ENCODE peak calls at places on chromosomes 11 and 22, in six cellular contexts. N, P, Z, Y, V and M are unnamed samples. For H3K4me1, the result is how much of the 10 kb centered on the place peaks cover.

GRCh38 chr11:60918941-60919275 is 5.0 kb downstream of the TMEM109 start:
- DNase-seq in Z (no peak), Y (no peak), N (no peak), P (no peak), V (peak), M (no peak)

GRCh38 chr11:4697583-4697982 is at the start of gene OR51E2:
- DNase-seq in Z (no peak), V (no peak), Y (no peak), N (no peak), P (no peak), M (no peak)

GRCh38 chr22:37193629-37194191 is 5.7 kb upstream of the C1QTNF6 start:
- DNase-seq in P (no peak), Y (no peak), V (peak), Z (no peak), N (peak), M (peak)

GRCh38 chr11:102197759-102198158 is 87.5 kb downstream of the YAP1 start:
- DNase-seq in Y (no peak), Z (no peak), N (no peak), P (no peak), V (peak), M (no peak)

GRCh38 chr11:116062526-116063171 is 558.4 kb upstream of the CADM1 start:
- DNase-seq in Y (no peak), V (no peak), Z (no peak), P (no peak), N (no peak), M (no peak)

GRCh38 chr11:61637287-61637686 is 42.9 kb upstream of the DAGLA start:
- DNase-seq in P (no peak), N (no peak), Z (no peak), Y (no peak), V (no peak), M (no peak)

GRCh38 chr11:34387653-34388052 is 29.8 kb upstream of the ABTB2 start:
- DNase-seq in Y (no peak), P (no peak), Z (no peak), V (no peak), N (no peak), M (no peak)

GRCh38 chr11:36119300-36119699 is 169.9 kb downstream of the COMMD9 start:
- DNase-seq in P (no peak), Z (no peak), N (no peak), V (no peak), Y (no peak), M (no peak)

GRCh38 chr22:19679476-19680099 is 34.7 kb upstream of the SEPTIN5 start:
- DNase-seq in Y (peak), N (no peak), V (peak), Z (no peak), P (no peak), M (no peak)

GRCh38 chr22:23833911-23834317 is 4.9 kb downstream of the DERL3 start:
- DNase-seq in P (no peak), Z (no peak), N (no peak), V (no peak), Y (peak), M (no peak)

GRCh38 chr11:3056296-3057068 is 741 bp downstream of the CARS1 start:
- DNase-seq in P (no peak), Y (peak), N (no peak), Z (no peak), V (no peak), M (no peak)

GRCh38 chr11:3153291-3153861 is 11.7 kb downstream of the OSBPL5 start:
- DNase-seq in Y (peak), N (peak), V (peak), P (no peak), Z (no peak), M (no peak)

GRCh38 chr11:4809246-4809645 is 5.1 kb upstream of the OR52R1 start:
- DNase-seq in N (no peak), Y (no peak), P (no peak), V (no peak), Z (no peak), M (no peak)

GRCh38 chr11:130114726-130115125 is 44.9 kb upstream of the ST14 start:
- DNase-seq in Z (no peak), N (no peak), P (no peak), Y (no peak), V (no peak), M (no peak)

GRCh38 chr11:70482529-70482917 is 84.2 kb downstream of the CTTN start:
- DNase-seq in Y (peak), N (no peak), P (no peak), Z (no peak), V (peak), M (no peak)

GRCh38 chr11:12121011-12121410 is 10.6 kb downstream of the MICAL2 start:
- DNase-seq in Z (no peak), P (no peak), Y (no peak), V (no peak), N (no peak), M (no peak)

GRCh38 chr22:20230777-20231420 is 37.2 kb downstream of the RTN4R start:
- DNase-seq in Y (no peak), P (no peak), N (no peak), Z (no peak), V (no peak), M (no peak)

GRCh38 chr11:30753504-30753903 is 167.4 kb upstream of the MPPED2 start:
- DNase-seq in Z (no peak), N (no peak), Y (no peak), V (no peak), P (no peak), M (no peak)

GRCh38 chr22:47593911-47594311 is 831.5 kb downstream of the TBC1D22A start:
- DNase-seq in P (no peak), V (no peak), Z (no peak), N (peak), Y (no peak), M (no peak)

GRCh38 chr11:87423161-87423560 is 385.4 kb downstream of the TMEM135 start:
- DNase-seq in Z (no peak), P (no peak), V (no peak), Y (no peak), N (no peak), M (no peak)

GRCh38 chr11:8085006-8085645 is 4.1 kb downstream of the TUB start:
- DNase-seq in V (no peak), P (no peak), Z (no peak), Y (no peak), N (no peak), M (no peak)

GRCh38 chr11:126175261-126175885 is 36.1 kb downstream of the RPUSD4 start:
- DNase-seq in V (peak), Y (no peak), P (no peak), Z (no peak), N (peak), M (no peak)

DNA sequence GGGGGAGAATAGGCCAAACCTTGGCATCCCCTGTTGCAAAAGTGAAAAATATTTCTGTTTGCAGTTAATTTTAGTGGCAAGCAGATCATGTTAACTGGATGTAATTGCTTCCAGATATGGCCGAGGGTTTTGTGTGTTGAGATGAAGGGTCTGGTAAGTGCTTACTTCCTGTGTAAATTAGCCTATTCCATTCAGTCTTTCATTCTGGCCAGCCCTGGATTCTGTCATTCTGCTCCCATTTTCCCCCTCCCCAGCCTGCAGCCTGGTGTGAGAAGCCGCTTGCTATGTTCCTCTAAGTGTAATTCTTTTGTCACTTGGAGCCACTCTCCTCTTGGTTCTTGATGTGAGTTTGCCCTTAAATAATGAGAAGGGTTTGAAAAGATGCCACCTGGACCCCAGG is 17.5 kb downstream of the ZBTB16 start:
- DNase-seq in V (no peak), P (no peak), Y (no peak), N (no peak), Z (no peak), M (no peak)
- H3K4me1 ChIP-seq in V (under half), P (under half), Y (half or more), N (half or more), Z (under half), M (under half)

DNA sequence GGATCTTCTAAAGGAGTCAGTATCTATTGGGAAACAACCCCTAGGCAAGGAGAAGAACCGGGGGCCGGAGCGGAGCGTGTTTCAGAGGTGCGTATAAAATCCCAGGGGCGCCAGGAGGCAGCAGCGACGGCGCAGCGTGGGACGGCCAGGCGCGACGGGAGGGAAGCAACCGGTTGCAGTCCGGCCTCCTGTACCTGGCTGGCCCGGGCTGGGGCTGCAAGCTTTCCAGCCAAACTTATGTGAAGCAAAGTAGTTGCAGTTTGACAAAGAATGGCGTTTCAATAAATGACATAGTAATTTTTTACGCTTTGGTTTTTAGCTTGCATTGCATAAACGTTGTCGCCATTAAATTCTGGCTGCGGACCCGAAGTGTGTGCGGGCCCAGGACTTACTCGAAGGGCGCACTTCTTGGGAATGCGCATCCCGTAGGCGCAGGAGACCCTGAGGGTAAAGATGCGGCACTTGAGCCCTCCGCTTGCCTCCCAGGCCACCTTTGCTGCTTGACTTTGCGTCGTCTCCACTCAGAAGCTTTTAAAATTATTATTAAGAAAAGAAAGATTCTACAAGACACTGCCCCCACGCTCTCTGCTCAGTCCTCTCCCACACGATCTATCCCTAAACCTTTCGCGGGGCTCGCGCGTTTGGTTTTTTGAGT is 1.5 kb upstream of the WT1 start:
- DNase-seq in Z (no peak), P (no peak), N (no peak), V (peak), Y (no peak), M (no peak)
- H3K4me1 ChIP-seq in Z (under half), P (under half), N (half or more), V (under half), Y (under half), M (under half)

DNA sequence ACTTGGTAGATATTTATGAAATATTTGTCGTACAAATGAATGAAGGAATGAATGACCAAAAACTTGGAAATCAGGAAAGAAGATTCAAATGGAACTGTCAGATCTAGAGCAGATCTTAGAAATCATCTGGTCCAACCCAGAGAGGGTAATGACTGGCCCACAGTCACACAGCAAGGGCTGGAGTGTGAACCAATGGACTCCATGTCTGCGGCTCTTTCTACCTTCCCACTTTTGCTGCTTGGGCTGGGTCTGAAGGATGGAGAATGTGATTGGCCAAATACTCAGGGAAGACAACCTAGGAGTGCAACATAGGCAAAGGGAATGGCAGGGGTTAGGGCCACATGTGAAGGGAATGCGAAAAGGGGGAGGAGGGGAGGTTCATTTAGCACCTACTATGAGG is 5.8 kb upstream of the DGKZ start:
- DNase-seq in N (no peak), Y (no peak), P (no peak), Z (no peak), V (no peak), M (no peak)
- H3K4me1 ChIP-seq in N (under half), Y (half or more), P (under half), Z (under half), V (under half), M (under half)

DNA sequence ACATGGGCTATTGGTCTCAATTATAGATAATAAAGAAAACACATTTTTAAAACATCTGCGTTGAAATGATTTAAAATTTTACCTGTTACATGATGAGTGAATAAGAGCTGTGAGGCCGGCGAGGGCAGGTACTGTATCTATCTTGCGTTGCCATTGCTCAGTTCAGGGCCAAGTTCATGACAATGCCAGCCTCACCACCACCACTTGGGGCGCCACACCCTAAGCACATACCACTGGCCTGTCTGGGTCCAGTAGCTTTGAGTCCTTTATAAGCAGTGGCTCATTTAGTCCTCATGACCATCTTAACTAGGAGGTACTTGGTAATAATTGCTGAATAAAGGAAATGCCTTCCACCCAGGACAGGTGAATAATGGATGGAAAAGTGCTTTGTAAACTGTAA is 14.5 kb upstream of the MB start:
- DNase-seq in Y (no peak), Z (no peak), V (peak), P (no peak), N (no peak), M (no peak)
- H3K4me1 ChIP-seq in Y (under half), Z (under half), V (under half), P (under half), N (under half), M (under half)

DNA sequence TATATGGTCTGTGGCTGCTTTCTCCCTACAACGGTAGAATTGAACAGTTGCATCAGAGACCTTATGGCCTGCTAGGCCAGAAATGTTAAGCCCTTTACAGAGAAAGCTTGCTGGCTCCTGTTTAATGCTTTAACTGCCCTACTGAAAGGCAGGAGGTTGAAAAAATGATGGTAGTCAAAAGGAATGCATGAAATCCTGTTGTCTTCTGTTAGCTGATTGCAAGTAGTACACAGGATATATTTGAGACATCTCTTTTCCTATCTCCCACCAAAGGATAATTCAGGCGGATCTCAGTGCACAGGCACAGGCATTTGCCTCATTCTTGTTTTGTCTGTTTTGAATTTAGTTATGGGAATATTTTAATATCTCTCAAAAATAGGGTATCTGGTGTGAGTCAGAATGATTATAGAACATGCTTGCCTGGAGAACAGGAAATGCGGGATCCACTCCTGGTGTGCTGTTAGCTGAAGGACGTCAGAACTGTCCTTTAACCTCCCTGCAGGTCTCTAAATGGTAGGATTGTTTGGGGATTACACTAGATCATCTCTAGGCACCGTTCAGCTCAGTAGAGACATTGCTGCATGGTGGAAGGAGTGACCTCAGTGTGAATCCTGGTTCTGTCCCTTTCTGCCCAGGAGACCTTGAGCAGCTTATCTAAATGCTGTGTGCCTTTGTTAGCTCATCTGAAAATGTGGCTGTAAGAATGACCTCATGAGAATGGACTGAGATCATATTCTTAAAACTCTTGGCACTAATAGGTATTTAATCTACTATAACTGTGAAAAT is 49.5 kb downstream of the PACS1 start:
- DNase-seq in N (no peak), Y (no peak), P (no peak), V (peak), Z (no peak), M (no peak)
- H3K4me1 ChIP-seq in N (under half), Y (under half), P (half or more), V (under half), Z (under half), M (half or more)

GRCh38 chr11:45409587-45409986 is 123.4 kb upstream of the SYT13 start:
- DNase-seq in Z (no peak), P (no peak), Y (no peak), V (no peak), N (no peak), M (no peak)

GRCh38 chr11:45412521-45412920 is 126.4 kb upstream of the SYT13 start:
- DNase-seq in V (no peak), N (no peak), P (no peak), Z (no peak), Y (no peak), M (no peak)

GRCh38 chr11:45412033-45412432 is 125.9 kb upstream of the SYT13 start:
- DNase-seq in N (no peak), Y (no peak), P (no peak), Z (no peak), V (peak), M (no peak)

GRCh38 chr11:45411221-45411946 is 125.2 kb upstream of the SYT13 start:
- DNase-seq in P (no peak), N (no peak), V (peak), Z (no peak), Y (no peak), M (no peak)

DNA sequence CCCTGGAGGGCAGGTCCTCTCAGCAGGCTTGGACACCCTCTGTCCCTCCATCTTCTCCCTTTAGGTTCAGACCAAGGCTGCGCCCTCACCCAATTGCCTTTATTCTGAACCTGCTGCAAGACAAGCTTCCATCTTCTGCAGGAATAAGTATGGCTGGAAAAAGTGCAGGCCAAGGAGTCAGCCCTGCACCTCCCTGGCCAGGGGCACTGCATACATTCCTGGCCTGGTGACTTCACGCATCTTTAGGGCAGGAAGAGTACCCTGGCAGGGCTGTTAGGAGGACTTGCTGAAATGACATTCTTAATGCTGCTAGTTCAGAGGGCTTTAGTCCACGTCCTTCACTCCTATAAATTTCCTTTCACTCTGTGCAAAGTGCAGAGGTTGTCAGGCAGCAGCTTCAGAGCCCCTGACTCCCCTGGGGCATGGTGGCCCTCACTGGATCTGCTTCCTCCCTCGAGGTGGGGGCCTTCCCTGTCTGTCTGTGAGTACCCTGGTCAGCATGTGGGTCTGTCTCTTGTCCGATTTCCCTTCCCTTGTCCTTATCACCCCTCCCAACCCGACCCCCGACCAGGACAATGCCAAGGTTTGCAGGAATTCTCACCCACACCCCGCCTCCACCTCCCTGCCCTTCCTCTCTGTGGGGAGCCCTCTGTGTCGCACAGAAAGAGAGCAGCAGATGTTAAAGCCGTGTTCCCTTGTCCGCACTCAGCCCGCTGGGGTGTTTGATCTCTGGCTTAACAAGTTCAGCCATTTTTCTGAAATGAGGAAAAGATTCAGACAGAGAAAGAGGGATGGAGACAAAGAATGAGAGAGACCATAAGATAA is 124.5 kb upstream of the SYT13 start:
- DNase-seq in V (no peak), Y (no peak), Z (no peak), P (no peak), N (no peak), M (no peak)
- H3K4me1 ChIP-seq in V (under half), Y (under half), Z (under half), P (under half), N (under half), M (under half)

GRCh38 chr22:42643632-42644421 is 3.4 kb upstream of the ATP5MGL start:
- DNase-seq in P (no peak), N (no peak), V (no peak), Y (no peak), Z (no peak), M (no peak)
- H3K4me1 ChIP-seq in P (under half), N (half or more), V (half or more), Y (half or more), Z (under half), M (under half)

GRCh38 chr11:118922745-118923627 is 2.7 kb downstream of the BCL9L start:
- DNase-seq in V (no peak), Y (no peak), P (no peak), Z (no peak), N (peak), M (no peak)

GRCh38 chr11:118921121-118921928 is 4.4 kb downstream of the BCL9L start:
- DNase-seq in Z (no peak), N (peak), Y (no peak), V (peak), P (no peak), M (no peak)

GRCh38 chr11:118923721-118924587 is 1.8 kb downstream of the BCL9L start:
- DNase-seq in Y (no peak), N (peak), P (no peak), V (no peak), Z (no peak), M (no peak)

GRCh38 chr11:118924591-118925585 is 838 bp downstream of the BCL9L start:
- DNase-seq in Z (no peak), N (peak), P (no peak), Y (peak), V (peak), M (peak)

GRCh38 chr11:118921929-118922744 is 3.6 kb downstream of the BCL9L start:
- DNase-seq in V (peak), P (no peak), Y (peak), Z (no peak), N (peak), M (no peak)
- H3K4me1 ChIP-seq in V (half or more), P (under half), Y (half or more), Z (half or more), N (half or more), M (half or more)

GRCh38 chr11:73393011-73393380 is 16.8 kb downstream of the RELT start:
- DNase-seq in P (no peak), V (no peak), N (no peak), Z (no peak), Y (no peak), M (no peak)
- H3K4me1 ChIP-seq in P (under half), V (under half), N (under half), Z (under half), Y (half or more), M (under half)